ENCODE peak calls at places on chromosomes 16 and 17, in four cellular contexts. K is Caco-2, F is neural crest cell, O is AG04449. T is an unnamed sample.

GRCh38 chr17:700504-701094 is 14.0 kb downstream of the VPS53 start:
- DNase-seq in F (no peak), O (no peak), K (peak), T (no peak)

GRCh38 chr16:19909750-19910322 is 25.2 kb upstream of the GPRC5B start:
- DNase-seq in K (no peak), O (no peak), F (no peak), T (no peak)

GRCh38 chr17:83196088-83196765 is 116.8 kb downstream of the METRNL start:
- DNase-seq in O (no peak), K (no peak), F (no peak), T (no peak)

GRCh38 chr16:7160093-7160492 is 172.6 kb upstream of the RBFOX1 start:
- DNase-seq in K (no peak), F (no peak), O (no peak), T (no peak)

GRCh38 chr17:17051791-17052461 is 9.7 kb downstream of the MPRIP start:
- DNase-seq in O (no peak), K (no peak), F (no peak), T (no peak)

GRCh38 chr17:33277436-33278100 is 15.5 kb downstream of the ASIC2 start:
- DNase-seq in K (peak), O (no peak), F (no peak), T (no peak)

GRCh38 chr17:38912221-38912813 is 13.1 kb upstream of the LASP1NB start:
- DNase-seq in O (no peak), K (no peak), F (no peak), T (no peak)

GRCh38 chr17:72587773-72588511 is 467.1 kb downstream of the SOX9 start:
- DNase-seq in O (no peak), K (peak), F (no peak), T (no peak)

GRCh38 chr16:23174622-23175021 is 7.9 kb upstream of the SCNN1G start:
- DNase-seq in K (peak), O (no peak), F (no peak), T (no peak)

GRCh38 chr16:87391324-87391949 is 699 bp upstream of the MAP1LC3B start:
- DNase-seq in O (no peak), F (peak), K (peak), T (no peak)

GRCh38 chr16:88365244-88365865 is 17.4 kb upstream of the ZNF469 start:
- DNase-seq in F (no peak), O (no peak), K (no peak), T (no peak)

GRCh38 chr16:15961060-15961511 is 11.7 kb downstream of the ABCC1 start:
- DNase-seq in O (no peak), K (no peak), F (no peak), T (no peak)

GRCh38 chr17:42405963-42406495 is 17.0 kb downstream of the CAVIN1 start:
- DNase-seq in K (peak), F (peak), O (no peak), T (no peak)

GRCh38 chr17:42402121-42402516 is 13.9 kb upstream of the STAT3 start:
- DNase-seq in O (no peak), F (no peak), K (no peak), T (no peak)

GRCh38 chr17:42405076-42405475 is 16.8 kb upstream of the STAT3 start:
- DNase-seq in F (no peak), O (no peak), K (no peak), T (no peak)

GRCh38 chr17:42404326-42405055 is 16.2 kb upstream of the STAT3 start:
- DNase-seq in O (no peak), F (no peak), K (no peak), T (no peak)

GRCh38 chr17:42403150-42403549 is 14.9 kb upstream of the STAT3 start:
- DNase-seq in O (no peak), F (no peak), K (peak), T (no peak)
- TF ChIP-seq CTCF in O (no peak), F (peak), K (peak), T (peak)

GRCh38 chr17:69506489-69506888 is 92.0 kb downstream of the MAP2K6 start:
- DNase-seq in O (no peak), F (no peak), K (peak), T (no peak)
- TF ChIP-seq CTCF in O (peak), F (peak), K (peak), T (peak)

DNA sequence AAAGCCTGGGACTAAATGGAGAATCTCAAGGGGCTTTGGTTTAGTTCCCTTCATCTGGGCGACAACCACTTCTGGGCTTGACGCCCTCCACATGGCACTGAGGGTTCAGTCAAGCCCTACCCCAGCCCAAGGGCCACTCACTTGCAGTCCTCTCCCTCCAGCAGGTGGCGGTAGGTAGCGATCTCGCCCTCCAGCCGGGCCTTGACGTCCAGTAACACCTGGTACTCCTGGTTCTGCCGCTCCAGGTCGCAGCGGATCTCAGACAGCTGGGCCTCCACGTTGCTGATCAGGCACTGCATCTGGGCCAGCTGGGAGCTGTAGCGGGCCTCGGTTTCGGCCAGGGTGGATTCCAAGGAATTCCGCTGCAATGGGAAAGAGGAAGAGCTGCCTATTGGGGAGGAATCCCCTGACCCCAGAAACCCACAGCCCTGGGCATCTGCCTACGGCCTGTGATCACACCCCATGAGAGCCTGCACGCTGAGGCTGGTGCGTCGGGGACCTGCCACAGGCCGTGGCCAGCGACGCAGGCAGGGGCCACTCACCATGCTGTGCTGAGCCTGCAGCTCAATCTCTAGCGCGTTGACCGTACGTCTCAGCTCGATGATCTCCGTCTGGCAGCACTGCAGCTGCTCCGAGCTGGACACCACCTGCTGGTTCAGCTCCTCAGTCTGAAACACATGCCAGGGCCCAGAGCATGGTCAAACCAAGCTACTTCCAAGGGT is 2.7 kb downstream of the KRT36 start:
- DNase-seq in F (peak), O (no peak), K (peak), T (no peak)
- TF ChIP-seq CTCF in F (peak), O (peak), K (no peak), T (peak)

GRCh38 chr17:76363107-76363801 is 9.5 kb upstream of the PRPSAP1 start:
- DNase-seq in F (no peak), K (no peak), O (no peak), T (no peak)

GRCh38 chr17:76366247-76366646 is 12.5 kb upstream of the PRPSAP1 start:
- DNase-seq in F (no peak), K (no peak), O (no peak), T (no peak)

GRCh38 chr17:76367647-76368046 is 13.9 kb upstream of the PRPSAP1 start:
- DNase-seq in F (no peak), K (peak), O (no peak), T (no peak)

GRCh38 chr17:76368545-76368944 is 14.8 kb upstream of the PRPSAP1 start:
- DNase-seq in K (no peak), F (no peak), O (no peak), T (peak)

DNA sequence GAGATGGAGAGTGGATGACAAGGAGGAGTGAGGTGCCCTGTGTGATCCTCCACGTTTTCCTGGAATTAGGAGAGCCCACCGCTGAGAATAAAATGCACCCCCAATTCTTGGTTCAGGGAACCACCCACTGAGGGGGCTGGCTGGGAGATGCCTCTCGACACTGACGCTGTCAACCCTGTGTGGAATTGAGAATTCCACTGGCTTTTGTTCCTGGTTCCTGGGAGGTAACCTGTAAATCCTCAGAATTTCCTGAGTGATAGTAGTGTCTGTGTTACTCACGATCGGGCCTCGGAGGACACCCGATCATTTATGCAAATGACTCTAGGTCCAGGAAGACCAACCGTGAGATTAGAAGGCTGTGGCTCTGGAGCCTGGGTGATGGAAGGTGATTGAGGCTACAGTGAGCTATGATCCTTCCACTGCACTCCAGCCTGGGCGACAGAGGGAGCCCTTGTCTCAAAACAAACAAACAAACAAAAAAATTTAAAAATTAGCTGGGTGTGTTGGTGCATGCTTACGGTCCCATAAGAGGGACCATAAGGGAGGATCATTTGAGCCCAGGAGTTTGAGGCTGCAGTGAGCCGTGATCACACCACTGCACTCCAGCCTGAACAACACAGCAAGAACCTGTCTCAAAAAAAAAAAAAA is 11.7 kb upstream of the PRPSAP1 start:
- DNase-seq in F (no peak), K (no peak), O (no peak), T (no peak)
- TF ChIP-seq CTCF in F (no peak), K (no peak), O (peak), T (peak)

DNA sequence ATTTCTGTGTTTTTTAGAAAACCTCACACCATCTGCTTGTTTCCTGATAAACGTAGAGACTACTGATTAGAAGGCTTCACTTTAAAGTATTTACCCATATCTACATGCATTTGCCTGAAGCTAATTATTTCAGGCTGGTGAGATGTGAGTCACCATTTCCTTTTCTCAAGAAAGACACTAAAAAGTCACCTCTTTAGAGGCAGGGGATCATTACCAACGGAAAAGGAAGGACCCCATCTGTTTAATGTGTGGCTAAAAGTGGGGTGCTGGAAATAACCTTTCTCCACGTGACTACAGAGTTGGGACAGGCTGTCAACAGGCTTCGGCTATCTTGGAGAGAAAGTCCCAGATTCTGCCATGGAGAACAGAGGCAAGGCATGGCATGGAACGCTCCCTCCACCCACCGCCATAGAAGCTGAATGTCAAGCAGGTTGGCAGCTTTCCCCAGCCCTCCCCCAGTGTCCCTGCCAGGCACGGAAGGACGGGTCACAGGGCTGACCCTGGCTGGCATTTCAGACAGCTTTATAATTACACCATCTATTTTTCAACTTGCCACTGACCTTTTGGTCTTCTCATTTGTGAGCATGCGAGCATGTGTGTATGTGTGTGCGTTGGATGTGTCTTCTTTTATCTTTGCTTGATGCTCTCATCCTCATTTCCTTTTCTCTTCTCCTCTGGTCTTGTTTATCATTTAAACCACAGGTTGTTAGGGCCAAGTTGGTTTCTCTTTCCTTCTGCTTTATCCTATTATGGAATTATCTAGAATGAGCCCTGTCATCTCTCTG is 157.0 kb downstream of the CPPED1 start:
- DNase-seq in K (no peak), O (no peak), F (no peak), T (peak)
- TF ChIP-seq CTCF in K (no peak), O (no peak), F (no peak), T (no peak)

GRCh38 chr16:58515125-58515870 is at the start of gene SETD6:
- DNase-seq in K (peak), O (peak), F (peak), T (peak)
- TF ChIP-seq CTCF in K (peak), O (peak), F (peak), T (no peak)

GRCh38 chr17:13027246-13027645 is 9.4 kb upstream of the ELAC2 start:
- DNase-seq in O (no peak), K (no peak), F (no peak), T (no peak)

GRCh38 chr17:13030459-13031305 is 12.9 kb upstream of the ELAC2 start:
- DNase-seq in K (peak), O (no peak), F (peak), T (peak)

GRCh38 chr17:13029340-13029739 is 11.5 kb upstream of the ELAC2 start:
- DNase-seq in K (no peak), O (no peak), F (no peak), T (no peak)

GRCh38 chr17:13036776-13037175 is 18.9 kb upstream of the ELAC2 start:
- DNase-seq in K (no peak), O (no peak), F (no peak), T (no peak)

DNA sequence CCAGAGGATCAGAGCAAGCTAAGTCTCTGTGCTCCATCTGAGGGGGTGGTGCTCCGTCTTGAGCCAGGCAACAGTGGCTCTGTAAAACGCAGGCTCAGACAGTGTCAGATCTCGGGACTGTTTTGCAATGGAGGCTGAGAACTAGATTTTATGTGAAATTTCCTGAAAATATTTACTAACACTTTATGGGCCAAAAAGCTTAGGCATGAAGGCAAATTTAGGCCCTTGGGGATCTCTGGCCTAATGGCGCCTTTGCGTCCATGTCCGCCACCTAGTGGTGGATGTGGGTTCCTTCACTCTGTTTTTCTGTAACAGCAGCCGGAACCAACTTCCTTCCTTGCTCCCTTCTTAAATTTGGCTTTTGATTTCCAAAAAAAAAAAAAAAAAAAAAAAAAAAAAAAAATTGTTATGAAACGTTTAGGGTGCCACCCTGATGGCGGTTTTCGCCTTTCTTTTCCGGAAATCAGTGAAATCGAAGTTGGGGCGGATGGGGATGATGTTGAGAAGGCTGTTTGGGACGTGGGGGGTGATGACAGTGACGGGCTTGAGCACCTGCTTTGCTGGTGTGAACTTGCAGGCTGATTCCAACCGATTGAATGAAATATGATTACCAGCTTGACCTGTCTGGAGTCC is 14.0 kb upstream of the ELAC2 start:
- DNase-seq in K (peak), F (peak), O (no peak), T (no peak)
- TF ChIP-seq CTCF in K (peak), F (peak), O (peak), T (peak)

GRCh38 chr17:7673239-7673638 is 14.1 kb downstream of the TP53 start:
- DNase-seq in O (no peak), F (peak), K (peak), T (no peak)
- TF ChIP-seq CTCF in O (peak), F (peak), K (no peak), T (peak)

T was measured in HFF-Myc.